ENCODE peak calls at places on chromosomes 5 and 9, in seven cellular contexts. L is mesothelial cell of epicardium, C is AG04449, E is colonic mucosa, U is GM06990, O is SK-N-SH, Y is endodermal cell. Q is an unnamed sample.

GRCh38 chr5:85670417-85670816 is 947.3 kb upstream of the COX7C start:
- DNase-seq in L (no peak), C (no peak), E (no peak), U (no peak), O (no peak), Y (no peak), Q (no peak)

GRCh38 chr5:26700759-26701384 is 337.5 kb downstream of the CDH9 start:
- DNase-seq in L (no peak), C (no peak), E (no peak), U (no peak), O (peak; percentile 38), Y (peak; percentile 82), Q (peak; percentile 22)

GRCh38 chr5:112762113-112762810 is 24.6 kb downstream of the APC start:
- DNase-seq in L (no peak), C (no peak), E (no peak), U (no peak), O (no peak), Y (no peak), Q (peak; percentile 20)

GRCh38 chr9:92968081-92968480 is 20.8 kb downstream of the FGD3 start:
- DNase-seq in L (peak; percentile 7), C (no peak), E (no peak), U (no peak), O (no peak), Y (no peak), Q (no peak)

GRCh38 chr5:131460867-131461572 is 174.0 kb downstream of the RAPGEF6 start:
- DNase-seq in L (no peak), C (no peak), E (no peak), U (no peak), O (peak; percentile 15), Y (no peak), Q (no peak)

GRCh38 chr5:58490397-58491072 is 700 bp upstream of the GAPT start:
- DNase-seq in L (no peak), C (no peak), E (no peak), U (no peak), O (no peak), Y (no peak), Q (no peak)

GRCh38 chr9:117247271-117247670 is 167.6 kb downstream of the ASTN2 start:
- DNase-seq in L (no peak), C (no peak), E (no peak), U (no peak), O (peak; percentile 38), Y (peak; percentile 61), Q (no peak)

GRCh38 chr5:171630047-171630669 is 155.5 kb upstream of the SMIM23 start:
- DNase-seq in L (peak; percentile 80), C (no peak), E (peak; percentile 34), U (no peak), O (peak; percentile 91), Y (peak; percentile 92), Q (no peak)

GRCh38 chr5:141326088-141326854 is 4.0 kb upstream of the PCDHGA1 start:
- DNase-seq in L (no peak), C (no peak), E (peak; percentile 64), U (peak; percentile 38), O (peak; percentile 74), Y (peak; percentile 91), Q (no peak)

GRCh38 chr9:9949948-9950347 is 662.9 kb downstream of the PTPRD start:
- DNase-seq in L (no peak), C (no peak), E (no peak), U (no peak), O (no peak), Y (no peak), Q (peak; percentile 24)

GRCh38 chr5:41921874-41922273 is 3.2 kb upstream of the FBXO4 start:
- DNase-seq in L (no peak), C (no peak), E (no peak), U (no peak), O (no peak), Y (no peak), Q (no peak)

GRCh38 chr9:135144581-135145108 is 57.2 kb downstream of the OLFM1 start:
- DNase-seq in L (no peak), C (no peak), E (no peak), U (no peak), O (no peak), Y (no peak), Q (no peak)

GRCh38 chr5:140109050-140109817 is 4.7 kb upstream of the PURA start:
- DNase-seq in L (peak; percentile 40), C (no peak), E (peak; percentile 38), U (no peak), O (no peak), Y (no peak), Q (no peak)

GRCh38 chr5:40991168-40991980 is 79.8 kb downstream of the MROH2B start:
- DNase-seq in L (no peak), C (no peak), E (peak; percentile 29), U (no peak), O (no peak), Y (no peak), Q (no peak)

GRCh38 chr5:109701252-109701651 is 11.5 kb downstream of the MAN2A1 start:
- DNase-seq in L (no peak), C (no peak), E (no peak), U (no peak), O (no peak), Y (no peak), Q (no peak)

GRCh38 chr9:13942695-13943094 is 371.2 kb downstream of the NFIB start:
- DNase-seq in L (no peak), C (peak; percentile 54), E (no peak), U (no peak), O (no peak), Y (no peak), Q (peak; percentile 20)

GRCh38 chr5:44719856-44720255 is 88.9 kb upstream of the MRPS30 start:
- DNase-seq in L (no peak), C (no peak), E (no peak), U (no peak), O (no peak), Y (no peak), Q (no peak)

GRCh38 chr9:97972753-97973152 is 10.4 kb upstream of the ANP32B start:
- DNase-seq in L (no peak), C (no peak), E (no peak), U (no peak), O (no peak), Y (no peak), Q (no peak)

DNA sequence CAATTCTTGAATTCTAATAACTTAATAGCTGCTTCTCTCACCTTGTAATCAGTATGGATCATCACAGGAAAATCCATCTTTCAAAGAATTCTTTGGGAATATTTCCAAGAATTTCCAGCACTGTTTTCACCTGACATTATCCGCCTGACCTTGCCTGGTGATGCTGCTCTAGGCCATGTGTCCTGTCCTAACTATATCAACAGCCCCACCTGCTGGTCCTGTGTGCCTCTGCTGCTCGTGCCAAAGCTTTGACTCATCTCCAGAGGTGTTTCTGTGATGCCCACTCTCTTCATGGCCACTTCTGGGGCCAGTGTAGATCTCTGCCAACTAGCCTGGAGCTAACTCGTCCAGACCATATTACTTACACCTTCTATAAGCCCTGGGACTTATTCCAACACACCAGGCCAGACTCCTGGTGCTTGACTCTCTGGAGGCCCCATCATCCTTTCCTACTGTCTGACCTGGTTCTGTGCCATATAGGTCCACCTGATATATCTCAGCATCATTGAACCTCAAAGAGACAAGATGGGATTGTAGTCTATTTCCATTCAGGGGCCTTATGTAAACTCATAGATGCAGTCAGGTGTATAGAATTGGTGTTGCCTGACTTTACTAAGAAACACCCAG is 67.5 kb upstream of the CKMT2 start:
- DNase-seq in L (peak; percentile 72), C (no peak), E (peak; percentile 61), U (no peak), O (peak; percentile 72), Y (peak; percentile 94), Q (no peak)
- TF ChIP-seq CTCF in L (peak; percentile 39), C (peak; percentile 70), E (peak; percentile 43), U (peak; percentile 93), O (peak; percentile 65), Y (peak; percentile 91), Q (peak; percentile 93)

GRCh38 chr5:93875693-93876092 is 134.3 kb upstream of the POU5F2 start:
- DNase-seq in L (no peak), C (no peak), E (no peak), U (no peak), O (no peak), Y (no peak), Q (no peak)
- TF ChIP-seq CTCF in L (no peak), C (no peak), E (no peak), U (no peak), O (peak; percentile 31), Y (peak; percentile 59), Q (peak; percentile 49)

GRCh38 chr9:121895836-121896544 is 197.1 kb downstream of the TTLL11 start:
- DNase-seq in L (no peak), C (no peak), E (peak; percentile 52), U (no peak), O (no peak), Y (peak; percentile 64), Q (no peak)
- TF ChIP-seq CTCF in L (no peak), C (no peak), E (no peak), U (no peak), O (no peak), Y (no peak), Q (no peak)

GRCh38 chr9:122347348-122348287 is 23.2 kb upstream of the PTGS1 start:
- DNase-seq in L (no peak), C (no peak), E (peak; percentile 81), U (no peak), O (no peak), Y (peak; percentile 37), Q (no peak)
- TF ChIP-seq CTCF in L (no peak), C (no peak), E (no peak), U (no peak), O (no peak), Y (no peak), Q (no peak)

Q was measured in retinal pigment epithelial cell.